ENCODE peak calls at places on chromosomes 13 and 19, in seven cellular contexts. V is stromal cell of bone marrow; Q is glomerular endothelial cell; P is AG04449; S is NCI-H1105 treated with DMSO at 0.1 percent for 48 hours; W is stimulated activated CD4-positive, alpha-beta T cell treated with anti-CD3 and anti-CD28 coated beads, Interleukin-15, amount 100 ng/mL, for 1 hour; U is WTC11. L is an unnamed sample.

GRCh38 chr19:1253514-1254080 is 5.2 kb downstream of the MIDN start:
- DNase-seq in S (no peak), V (no peak), P (no peak), U (no peak), Q (no peak), W (no peak), L (no peak)

GRCh38 chr13:36323951-36324566 is 22.1 kb downstream of the SPART start:
- DNase-seq in Q (no peak), U (no peak), S (no peak), W (no peak), P (no peak), V (no peak), L (no peak)

GRCh38 chr19:46416077-46416709 is 2.8 kb upstream of the CCDC8 start:
- DNase-seq in Q (no peak), W (no peak), P (no peak), U (peak), S (peak), V (peak), L (no peak)

GRCh38 chr13:50080856-50081105 is 65.5 kb downstream of the KCNRG start:
- DNase-seq in V (no peak), U (no peak), W (peak), P (no peak), S (no peak), Q (no peak), L (no peak)

GRCh38 chr13:74210693-74211393 is 76.6 kb upstream of the KLF12 start:
- DNase-seq in U (no peak), S (peak), P (peak), W (no peak), V (peak), Q (no peak), L (no peak)

GRCh38 chr13:37149380-37149779 is 43.9 kb upstream of the CSNK1A1L start:
- DNase-seq in W (no peak), U (no peak), V (no peak), P (no peak), Q (no peak), S (no peak), L (no peak)

GRCh38 chr19:47485210-47485609 is 1.2 kb upstream of the KPTN start:
- DNase-seq in P (no peak), W (no peak), U (no peak), Q (no peak), S (no peak), V (no peak), L (no peak)

GRCh38 chr19:49489601-49490167 is 2.3 kb downstream of the RPL13A start:
- DNase-seq in U (no peak), W (no peak), S (no peak), V (no peak), Q (no peak), P (no peak), L (no peak)

GRCh38 chr19:12763100-12763499 is 11.5 kb downstream of the BEST2 start:
- DNase-seq in Q (no peak), U (no peak), P (no peak), V (no peak), W (no peak), S (no peak), L (no peak)

L was measured in iPS DF 19.7.